ENCODE peak calls at places on chromosomes 5 and 9, in four cellular contexts. M is lung, D is ovary, A is tibial nerve. I is an unnamed sample. For H3K4me1, the result is how much of the 10 kb centered on the place peaks cover.

GRCh38 chr5:125115180-125115495 is 368.7 kb upstream of the ZNF608 start:
- DNase-seq in M (no peak), D (no peak), A (no peak), I (no peak)

GRCh38 chr5:54986269-54986654 is 869 bp upstream of the ESM1 start:
- DNase-seq in M (no peak), D (no peak), A (no peak), I (no peak)

GRCh38 chr9:132181796-132182521 is 20.1 kb downstream of the NTNG2 start:
- DNase-seq in M (no peak), D (no peak), A (peak), I (no peak)

GRCh38 chr9:89497978-89498844 is at the start of gene SEMA4D:
- DNase-seq in M (peak), D (peak), A (peak), I (peak)

GRCh38 chr9:115373000-115373709 is 255.2 kb upstream of the TNC start:
- DNase-seq in M (no peak), D (no peak), A (no peak), I (no peak)

GRCh38 chr5:27010646-27011045 is 27.7 kb downstream of the CDH9 start:
- DNase-seq in M (no peak), D (no peak), A (no peak), I (no peak)

GRCh38 chr9:132794730-132795380 is 83.2 kb downstream of the AK8 start:
- DNase-seq in M (no peak), D (no peak), A (peak), I (no peak)

GRCh38 chr5:65157906-65158603 is 323.7 kb downstream of the ADAMTS6 start:
- DNase-seq in M (no peak), D (no peak), A (no peak), I (no peak)

GRCh38 chr5:43078956-43079355 is 38.8 kb upstream of the ANXA2R start:
- DNase-seq in M (no peak), D (no peak), A (no peak), I (no peak)

GRCh38 chr9:70046274-70047070 is 2.8 kb downstream of the MAMDC2 start:
- DNase-seq in M (no peak), D (no peak), A (no peak), I (no peak)

GRCh38 chr5:112549605-112550161 is 130.6 kb upstream of the EPB41L4A start:
- DNase-seq in M (no peak), D (no peak), A (no peak), I (no peak)

GRCh38 chr5:126615286-126615685 is 14.5 kb downstream of the PHAX start:
- DNase-seq in M (no peak), D (no peak), A (no peak), I (no peak)

GRCh38 chr9:3980771-3981170 is 319.1 kb downstream of the GLIS3 start:
- DNase-seq in M (no peak), D (peak), A (no peak), I (no peak)

GRCh38 chr5:156774273-156774672 is 75.8 kb upstream of the PPP1R2B start:
- DNase-seq in M (no peak), D (no peak), A (no peak), I (no peak)

GRCh38 chr9:131649646-131650045 is 90.2 kb downstream of the RAPGEF1 start:
- DNase-seq in M (no peak), D (no peak), A (no peak), I (no peak)

GRCh38 chr9:130845901-130846381 is 10.9 kb downstream of the ABL1 start:
- DNase-seq in M (no peak), D (no peak), A (no peak), I (no peak)

GRCh38 chr5:57824047-57824446 is 341.4 kb upstream of the ACTBL2 start:
- DNase-seq in M (no peak), D (no peak), A (no peak), I (no peak)

GRCh38 chr9:96567203-96567700 is 52.4 kb downstream of the CDC14B start:
- DNase-seq in M (no peak), D (no peak), A (no peak), I (peak)

GRCh38 chr9:107881625-107882300 is 392.2 kb upstream of the KLF4 start:
- DNase-seq in M (no peak), D (no peak), A (no peak), I (no peak)

GRCh38 chr9:117703538-117703937 is 665 bp upstream of the TLR4 start:
- DNase-seq in M (no peak), D (no peak), A (no peak), I (no peak)

GRCh38 chr5:165723931-165724330 is 2218.5 kb downstream of the MAT2B start:
- DNase-seq in M (no peak), D (no peak), A (no peak), I (no peak)

GRCh38 chr9:35844628-35845301 is 15.7 kb downstream of the TMEM8B start:
- DNase-seq in M (peak), D (no peak), A (peak), I (no peak)

GRCh38 chr5:142095651-142096330 is 12.8 kb upstream of the NDFIP1 start:
- DNase-seq in M (no peak), D (no peak), A (no peak), I (no peak)

GRCh38 chr9:83444110-83444509 is 94.1 kb downstream of the FRMD3 start:
- DNase-seq in M (no peak), D (peak), A (peak), I (peak)

GRCh38 chr5:115435776-115436712 is 108.5 kb downstream of the FEM1C start:
- DNase-seq in M (no peak), D (no peak), A (no peak), I (no peak)

GRCh38 chr9:70954126-70954525 is 167.3 kb downstream of the TRPM3 start:
- DNase-seq in M (no peak), D (no peak), A (no peak), I (no peak)

GRCh38 chr9:114387678-114388431 is at the start of gene AKNA:
- DNase-seq in M (peak), D (peak), A (peak), I (peak)

GRCh38 chr9:129626079-129626943 is at the start of gene NTMT1:
- DNase-seq in M (peak), D (peak), A (peak), I (peak)

GRCh38 chr5:93909356-93909755 is 168.0 kb upstream of the POU5F2 start:
- DNase-seq in M (no peak), D (no peak), A (no peak), I (no peak)

GRCh38 chr9:111870774-111871542 is 25.7 kb upstream of the UGCG start:
- DNase-seq in M (no peak), D (no peak), A (no peak), I (no peak)

GRCh38 chr5:124698774-124699173 is 47.7 kb downstream of the ZNF608 start:
- DNase-seq in M (no peak), D (no peak), A (no peak), I (no peak)

GRCh38 chr5:142281012-142281374 is 43.8 kb downstream of the SPRY4 start:
- DNase-seq in M (no peak), D (no peak), A (no peak), I (peak)

GRCh38 chr9:87704342-87704741 is 21.6 kb upstream of the CTSL start:
- DNase-seq in M (no peak), D (no peak), A (no peak), I (no peak)

GRCh38 chr5:149114403-149115312 is 26.6 kb upstream of the ABLIM3 start:
- DNase-seq in M (peak), D (no peak), A (peak), I (peak)

GRCh38 chr5:56494300-56494704 is 261.2 kb upstream of the ANKRD55 start:
- DNase-seq in M (no peak), D (no peak), A (no peak), I (no peak)
- TF ChIP-seq CTCF in M (no peak), D (no peak), A (no peak), I (no peak)

DNA sequence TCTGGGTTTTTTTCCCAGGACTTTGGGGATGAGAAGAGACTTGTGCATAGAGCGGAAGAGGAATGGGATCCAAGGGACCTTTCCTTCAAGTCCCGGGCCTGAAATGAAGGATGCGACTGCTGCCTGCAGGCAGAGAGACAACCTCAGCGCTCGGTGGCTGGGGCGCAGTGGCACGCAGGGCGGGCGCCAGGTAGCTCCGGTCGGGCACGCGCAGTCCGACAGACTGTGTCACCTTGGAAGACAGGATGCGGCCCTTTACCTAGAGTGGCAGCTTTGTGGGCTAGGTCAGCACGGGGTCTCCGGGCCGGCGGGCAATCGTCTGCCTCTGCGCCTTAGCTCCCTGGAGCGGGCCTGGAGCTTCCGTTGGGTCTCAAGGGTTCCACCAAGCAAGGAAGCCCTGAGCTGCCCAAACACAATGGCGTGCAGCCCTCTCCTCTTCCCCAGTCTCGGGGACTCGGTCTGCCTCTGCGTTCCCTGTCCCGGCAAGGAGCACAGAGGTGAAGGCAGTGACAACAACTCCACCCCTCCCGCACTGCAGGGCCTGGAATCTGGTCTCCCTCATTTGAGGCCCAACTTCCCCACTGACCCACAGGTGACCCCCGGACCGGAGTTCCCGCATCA is 6.0 kb downstream of the BARX1 start:
- DNase-seq in M (no peak), D (no peak), A (no peak), I (no peak)
- H3K4me1 ChIP-seq in M (under half), D (under half), A (half or more), I (under half)

DNA sequence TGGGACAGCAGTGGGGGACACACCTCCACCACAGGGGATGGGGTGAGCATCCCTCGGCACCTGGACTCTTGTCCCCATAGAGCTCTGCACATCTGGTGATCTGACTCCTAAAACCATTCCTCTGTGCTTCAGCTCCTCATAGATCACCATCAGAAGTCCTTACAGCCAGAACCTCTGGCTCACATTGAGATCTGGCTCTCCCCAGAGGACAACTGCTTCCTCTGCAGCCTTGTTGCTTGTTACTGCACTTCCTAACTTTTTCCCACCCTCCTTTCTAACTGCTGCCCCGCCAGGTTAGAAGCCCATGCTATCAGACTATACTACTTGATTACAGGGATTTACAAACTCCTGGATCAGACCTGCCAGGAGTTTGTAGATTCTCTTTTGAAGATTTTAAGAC is 64.5 kb downstream of the ARSB start:
- DNase-seq in M (no peak), D (no peak), A (no peak), I (no peak)
- TF ChIP-seq CTCF in M (no peak), D (no peak), A (no peak), I (peak)

DNA sequence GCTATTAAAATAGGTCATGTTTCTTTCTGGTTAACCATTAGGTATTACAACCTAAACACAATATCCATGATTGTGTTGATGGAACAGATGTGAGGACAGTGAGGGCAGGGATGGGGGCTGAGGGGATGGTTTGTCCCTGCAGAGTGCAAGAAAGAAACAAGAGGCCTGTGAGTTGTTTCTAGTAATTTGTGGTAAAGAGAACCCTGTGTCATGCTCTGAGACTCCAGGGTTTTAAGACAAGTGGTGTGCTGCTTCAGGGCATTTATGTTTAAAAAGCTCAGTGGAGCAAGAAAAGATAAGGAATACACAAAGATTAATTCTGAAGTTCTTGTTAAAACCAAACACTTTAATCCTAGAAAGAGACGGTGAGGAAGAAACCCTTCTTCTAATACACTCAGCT is 656.5 kb downstream of the TLE1 start:
- DNase-seq in M (no peak), D (no peak), A (no peak), I (no peak)
- H3K4me1 ChIP-seq in M (under half), D (under half), A (under half), I (under half)

GRCh38 chr5:37930350-37930749 is 90.5 kb upstream of the GDNF start:
- DNase-seq in M (no peak), D (no peak), A (no peak), I (no peak)
- TF ChIP-seq CTCF in M (no peak), D (no peak), A (no peak), I (no peak)

I was measured in psoas muscle.